ENCODE peak calls at places on chromosomes 2 and 18, in nine cellular contexts. Y is activated naive CD4-positive, alpha-beta T cell treated with anti-CD3 and anti-CD28 coated beads for 36 hours; I is dermis microvascular lymphatic vessel endothelial cell; R is EH; T is lower leg skin; C is fibroblast of mammary gland; J is endothelial cell; N is GM13976; M is CD4-positive, alpha-beta T cell. P is an unnamed sample.

GRCh38 chr2:38129987-38130386 is 54.0 kb upstream of the CYP1B1 start:
- DNase-seq in Y (no peak), I (no peak), M (no peak), N (no peak), T (no peak), J (no peak), R (peak), C (peak), P (no peak)

GRCh38 chr2:55364189-55365055 is 55.2 kb downstream of the CCDC88A start:
- DNase-seq in J (no peak), M (no peak), T (peak), N (no peak), C (peak), R (peak), Y (no peak), I (peak), P (no peak)

GRCh38 chr2:174544156-174544555 is 53.4 kb downstream of the WIPF1 start:
- DNase-seq in C (no peak), T (no peak), R (no peak), I (no peak), M (no peak), Y (peak), J (no peak), N (no peak), P (no peak)

GRCh38 chr2:7844414-7844961 is 837.4 kb upstream of the ID2 start:
- DNase-seq in J (no peak), C (peak), T (no peak), Y (no peak), M (no peak), R (no peak), I (no peak), N (no peak), P (peak)

GRCh38 chr2:207066784-207067460 is 98.8 kb downstream of the KLF7 start:
- DNase-seq in I (no peak), N (no peak), M (no peak), R (no peak), C (no peak), Y (no peak), T (no peak), J (no peak), P (no peak)

GRCh38 chr2:41941831-41942230 is 106.0 kb upstream of the PKDCC start:
- DNase-seq in M (no peak), R (no peak), Y (no peak), J (no peak), C (no peak), I (no peak), T (no peak), N (no peak), P (no peak)

GRCh38 chr2:138727956-138728355 is 52.2 kb downstream of the NXPH2 start:
- DNase-seq in J (no peak), C (no peak), R (no peak), N (no peak), I (no peak), M (no peak), T (no peak), Y (no peak), P (no peak)

GRCh38 chr2:94996401-94997100 is 29.0 kb upstream of the MAL start:
- DNase-seq in C (no peak), J (no peak), M (no peak), N (no peak), Y (no peak), I (no peak), R (no peak), T (no peak), P (peak)

GRCh38 chr18:11759456-11759855 is 70.4 kb downstream of the GNAL start:
- DNase-seq in I (no peak), T (no peak), Y (no peak), N (no peak), C (no peak), R (no peak), J (no peak), M (no peak), P (no peak)

GRCh38 chr2:61327173-61327572 is 143.7 kb downstream of the USP34 start:
- DNase-seq in Y (no peak), C (no peak), N (peak), R (no peak), J (no peak), T (no peak), I (no peak), M (no peak), P (no peak)

GRCh38 chr2:216664593-216665034 is 30.7 kb downstream of the IGFBP5 start:
- DNase-seq in C (peak), M (no peak), T (no peak), I (no peak), R (no peak), Y (no peak), N (no peak), J (no peak), P (peak)

P was measured in endodermal cell.